ENCODE peak calls at places on chromosome 7, in seven cellular contexts. U is HCT116, R is K562, M is SK-N-SH, Y is HepG2, C is H1, X is GM12878. Q is an unnamed sample.

GRCh38 chr7:22420008-22420407 is 63.1 kb upstream of the RAPGEF5 start:
- DNase-seq in U (no peak), R (no peak), M (no peak), Y (peak; percentile 40), C (no peak), X (no peak), Q (no peak)

GRCh38 chr7:945556-946255 is 8.8 kb downstream of the ADAP1 start:
- DNase-seq in U (peak; percentile 86), R (no peak), M (no peak), Y (no peak), C (peak; percentile 49), X (no peak), Q (peak; percentile 96)

GRCh38 chr7:32221056-32221455 is 150.8 kb upstream of the PDE1C start:
- DNase-seq in U (no peak), R (no peak), M (no peak), Y (no peak), C (no peak), X (no peak), Q (no peak)

GRCh38 chr7:108239501-108240225 is 109.5 kb upstream of the LAMB4 start:
- DNase-seq in U (no peak), R (no peak), M (no peak), Y (no peak), C (no peak), X (no peak), Q (no peak)

GRCh38 chr7:5827755-5828154 is 46.3 kb upstream of the RNF216 start:
- DNase-seq in U (peak; percentile 16), R (peak; percentile 22), M (peak; percentile 67), Y (peak; percentile 25), C (no peak), X (no peak), Q (peak; percentile 53)

GRCh38 chr7:115306541-115306940 is 384.6 kb downstream of the MDFIC start:
- DNase-seq in U (no peak), R (no peak), M (no peak), Y (no peak), C (no peak), X (no peak), Q (no peak)

GRCh38 chr7:1918881-1919525 is 248.9 kb downstream of the ELFN1 start:
- DNase-seq in U (no peak), R (no peak), M (no peak), Y (no peak), C (no peak), X (no peak), Q (no peak)

GRCh38 chr7:132609906-132610520 is 33.7 kb upstream of the PLXNA4 start:
- DNase-seq in U (no peak), R (no peak), M (no peak), Y (no peak), C (no peak), X (no peak), Q (no peak)

GRCh38 chr7:132558815-132559214 is 17.5 kb downstream of the PLXNA4 start:
- DNase-seq in U (no peak), R (no peak), M (no peak), Y (no peak), C (no peak), X (no peak), Q (no peak)

GRCh38 chr7:26779978-26780595 is 84.3 kb downstream of the SKAP2 start:
- DNase-seq in U (no peak), R (no peak), M (no peak), Y (no peak), C (no peak), X (no peak), Q (no peak)
- TF ChIP-seq JUND in U (no peak), R (no peak), M (no peak), Y (no peak), C (no peak), X (no peak), Q (no peak)

GRCh38 chr7:43248961-43249807 is 136.7 kb downstream of the HECW1 start:
- DNase-seq in U (peak; percentile 33), R (peak; percentile 31), M (no peak), Y (no peak), C (no peak), X (no peak), Q (peak; percentile 19)
- TF ChIP-seq JUND in U (no peak), R (no peak), M (no peak), Y (no peak), C (no peak), X (no peak), Q (no peak)

GRCh38 chr7:69211336-69211735 is 386.9 kb upstream of the AUTS2 start:
- DNase-seq in U (no peak), R (no peak), M (no peak), Y (no peak), C (no peak), X (no peak), Q (no peak)
- TF ChIP-seq JUND in U (no peak), R (no peak), M (no peak), Y (no peak), C (no peak), X (no peak), Q (no peak)

DNA sequence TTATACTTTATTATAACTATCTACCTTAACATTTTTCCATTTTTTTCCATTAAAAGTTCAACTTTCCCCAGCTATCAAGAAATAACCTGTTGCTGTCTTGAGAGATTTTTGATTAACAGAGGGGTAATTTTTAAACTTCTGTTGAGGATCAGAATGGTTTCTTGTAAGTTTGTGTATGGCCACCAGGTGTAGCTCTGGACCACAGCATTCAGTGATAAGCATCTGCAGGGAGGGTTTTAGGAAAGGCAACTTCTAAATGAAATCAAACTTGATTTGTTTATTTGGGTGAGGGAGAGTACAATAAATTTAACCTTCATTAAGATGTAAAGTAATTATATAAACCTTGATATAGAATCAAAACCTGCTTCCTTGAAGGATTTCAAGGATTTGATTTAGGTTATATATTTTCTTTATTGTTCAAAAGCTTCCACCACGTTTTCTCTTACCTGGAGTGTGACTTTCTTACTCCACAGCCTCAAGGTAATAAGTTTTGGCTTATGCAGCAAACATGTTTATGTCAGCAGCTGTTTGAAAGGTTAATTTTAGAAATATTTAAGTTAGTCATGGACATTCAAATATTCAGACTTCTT is 153.3 kb downstream of the STK31 start:
- DNase-seq in U (peak; percentile 45), R (peak; percentile 27), M (peak; percentile 53), Y (peak; percentile 16), C (no peak), X (no peak), Q (peak; percentile 70)
- TF ChIP-seq JUND in U (no peak), R (no peak), M (no peak), Y (no peak), C (no peak), X (no peak), Q (no peak)

GRCh38 chr7:45599851-45600706 is 25.9 kb downstream of the ADCY1 start:
- DNase-seq in U (no peak), R (no peak), M (no peak), Y (no peak), C (no peak), X (no peak), Q (no peak)

GRCh38 chr7:45598697-45599520 is 24.7 kb downstream of the ADCY1 start:
- DNase-seq in U (no peak), R (no peak), M (no peak), Y (no peak), C (no peak), X (no peak), Q (no peak)

GRCh38 chr7:45601816-45602540 is 27.8 kb downstream of the ADCY1 start:
- DNase-seq in U (no peak), R (no peak), M (no peak), Y (no peak), C (no peak), X (no peak), Q (no peak)

GRCh38 chr7:45597286-45597984 is 23.3 kb downstream of the ADCY1 start:
- DNase-seq in U (no peak), R (no peak), M (no peak), Y (no peak), C (no peak), X (no peak), Q (no peak)

GRCh38 chr7:45601094-45601493 is 26.9 kb downstream of the ADCY1 start:
- DNase-seq in U (no peak), R (no peak), M (no peak), Y (no peak), C (no peak), X (no peak), Q (no peak)
- TF ChIP-seq JUND in U (no peak), R (no peak), M (no peak), Y (no peak), C (no peak), X (no peak), Q (no peak)

DNA sequence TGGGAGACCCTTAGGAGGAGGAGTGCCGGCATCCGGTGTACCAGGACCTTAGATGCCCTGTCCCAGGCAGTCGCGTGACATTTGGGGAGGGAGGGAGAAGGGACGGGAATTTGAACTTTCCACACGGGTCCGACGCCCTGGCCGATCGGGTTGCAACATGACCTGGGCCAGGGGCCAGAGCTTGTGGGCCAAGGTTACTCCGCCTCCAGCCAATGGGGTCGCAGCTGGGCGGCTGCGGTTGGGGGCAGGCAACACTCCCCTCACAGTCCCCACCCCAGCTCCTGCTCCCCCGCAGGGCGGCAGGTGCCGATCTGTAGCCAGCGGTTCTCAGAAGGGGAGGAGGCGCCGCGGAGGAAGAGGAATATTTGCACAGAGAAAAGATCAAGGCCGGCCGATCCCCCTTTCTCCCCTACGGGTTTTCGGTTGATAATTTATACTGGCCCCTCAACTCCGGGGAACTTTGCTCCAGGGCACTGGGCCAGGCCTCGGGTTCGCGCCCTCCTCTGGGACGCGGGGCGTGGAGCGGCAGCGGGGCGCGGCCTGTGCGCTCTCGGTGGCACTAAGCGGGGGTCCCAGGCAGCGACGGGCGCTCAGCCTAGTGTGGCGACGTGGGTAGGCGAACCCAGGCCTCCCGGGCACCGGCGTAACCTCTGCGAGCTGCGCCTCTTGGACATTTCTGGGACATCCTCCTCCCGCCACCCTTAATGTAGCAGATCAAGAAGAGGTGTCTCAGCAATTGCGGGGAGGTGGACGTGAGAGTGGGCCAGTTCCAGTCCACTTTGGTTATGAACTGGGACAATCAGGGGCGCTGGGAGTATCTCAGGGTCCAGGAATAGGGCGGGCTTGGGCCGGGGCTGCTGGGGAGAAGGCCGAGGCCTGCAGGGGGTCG is 1.2 kb downstream of the MLXIPL start:
- DNase-seq in U (no peak), R (peak; percentile 94), M (peak; percentile 62), Y (peak; percentile 95), C (peak; percentile 75), X (no peak), Q (no peak)
- TF ChIP-seq JUND in U (no peak), R (no peak), M (no peak), Y (peak; percentile 48), C (no peak), X (no peak), Q (no peak)

DNA sequence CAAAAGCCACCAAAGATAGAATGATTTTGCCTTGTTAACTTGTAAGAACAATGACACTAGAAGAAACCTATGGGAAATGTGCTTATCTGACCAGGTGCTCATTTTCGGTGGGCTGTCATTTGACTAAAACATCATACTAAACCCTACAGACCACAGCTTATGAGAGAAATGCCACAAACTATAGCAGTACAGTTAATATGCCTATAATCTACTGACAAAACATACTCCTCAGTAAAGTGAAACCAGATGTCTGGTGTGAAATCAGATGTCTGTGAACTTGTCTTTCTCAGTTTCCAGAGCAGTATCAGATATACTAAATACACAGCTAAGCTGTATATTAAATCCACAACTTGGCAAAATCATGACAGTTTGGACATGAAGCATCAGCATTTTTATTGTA is 3.3 kb downstream of the IMMP2L start:
- DNase-seq in U (no peak), R (no peak), M (peak; percentile 54), Y (no peak), C (no peak), X (no peak), Q (no peak)
- TF ChIP-seq JUND in U (no peak), R (no peak), M (no peak), Y (no peak), C (no peak), X (no peak), Q (no peak)

Q was measured in T47D.